ENCODE peak calls at places on chromosome 3, in four cellular contexts. One of them, this sample, is unnamed.

GRCh38 chr3:71316378-71316777 is 267.1 kb downstream of the FOXP1 start:
- DNase-seq in breast epithelium: no peak
- DNase-seq in H1: no peak
- DNase-seq in Panc1: no peak
- DNase-seq in this sample: no peak

GRCh38 chr3:96294143-96294542 is 520.3 kb upstream of the EPHA6 start:
- DNase-seq in breast epithelium: no peak
- DNase-seq in H1: no peak
- DNase-seq in Panc1: no peak
- DNase-seq in this sample: no peak

GRCh38 chr3:190012314-190012782 is 108.3 kb downstream of the P3H2 start:
- DNase-seq in breast epithelium: no peak
- DNase-seq in H1: no peak
- DNase-seq in Panc1: peak; percentile 83
- DNase-seq in this sample: peak; percentile 49

GRCh38 chr3:195059006-195059350 is 212.0 kb downstream of the XXYLT1 start:
- DNase-seq in breast epithelium: no peak
- DNase-seq in H1: no peak
- DNase-seq in Panc1: no peak
- DNase-seq in this sample: no peak

GRCh38 chr3:12193485-12194165 is 34.9 kb upstream of the TIMP4 start:
- DNase-seq in breast epithelium: no peak
- DNase-seq in H1: no peak
- DNase-seq in Panc1: peak; percentile 86
- DNase-seq in this sample: peak; percentile 90

GRCh38 chr3:158679547-158680000 is 7.1 kb upstream of the LXN start:
- DNase-seq in breast epithelium: no peak
- DNase-seq in H1: no peak
- DNase-seq in Panc1: no peak
- DNase-seq in this sample: no peak

GRCh38 chr3:146035366-146035765 is 125.6 kb downstream of the PLOD2 start:
- DNase-seq in breast epithelium: no peak
- DNase-seq in H1: no peak
- DNase-seq in Panc1: no peak
- DNase-seq in this sample: no peak

GRCh38 chr3:129555616-129556357 is 12.8 kb downstream of the H1-8 start:
- DNase-seq in breast epithelium: no peak
- DNase-seq in H1: no peak
- DNase-seq in Panc1: no peak
- DNase-seq in this sample: no peak

GRCh38 chr3:139281512-139282196 is 62.2 kb upstream of the MRPS22 start:
- DNase-seq in breast epithelium: no peak
- DNase-seq in H1: no peak
- DNase-seq in Panc1: no peak
- DNase-seq in this sample: no peak

GRCh38 chr3:88528494-88528893 is 378.7 kb downstream of the C3orf38 start:
- DNase-seq in breast epithelium: no peak
- DNase-seq in H1: no peak
- DNase-seq in Panc1: no peak
- DNase-seq in this sample: no peak

GRCh38 chr3:14439501-14440167 is 37.2 kb downstream of the SLC6A6 start:
- DNase-seq in breast epithelium: no peak
- DNase-seq in H1: no peak
- DNase-seq in Panc1: no peak
- DNase-seq in this sample: no peak

GRCh38 chr3:134201201-134202130 is 49.2 kb downstream of the RYK start:
- DNase-seq in breast epithelium: no peak
- DNase-seq in H1: no peak
- DNase-seq in Panc1: no peak
- DNase-seq in this sample: peak; percentile 85

GRCh38 chr3:53071882-53072431 is 26.1 kb upstream of the SFMBT1 start:
- DNase-seq in breast epithelium: peak; percentile 10
- DNase-seq in H1: no peak
- DNase-seq in Panc1: no peak
- DNase-seq in this sample: no peak

GRCh38 chr3:17500618-17501017 is 241.8 kb downstream of the TBC1D5 start:
- DNase-seq in breast epithelium: no peak
- DNase-seq in H1: no peak
- DNase-seq in Panc1: no peak
- DNase-seq in this sample: peak; percentile 23

GRCh38 chr3:168040624-168041208 is 55.0 kb downstream of the GOLIM4 start:
- DNase-seq in breast epithelium: no peak
- DNase-seq in H1: no peak
- DNase-seq in Panc1: peak; percentile 13
- DNase-seq in this sample: peak; percentile 32

GRCh38 chr3:124599147-124599765 is 131.0 kb upstream of the UMPS start:
- DNase-seq in breast epithelium: no peak
- DNase-seq in H1: no peak
- DNase-seq in Panc1: no peak
- DNase-seq in this sample: no peak

GRCh38 chr3:10933958-10934481 is 58.5 kb upstream of the SLC6A1 start:
- DNase-seq in breast epithelium: no peak
- DNase-seq in H1: no peak
- DNase-seq in Panc1: no peak
- DNase-seq in this sample: no peak

GRCh38 chr3:150747909-150748568 is 14.9 kb downstream of the SIAH2 start:
- DNase-seq in breast epithelium: no peak
- DNase-seq in H1: no peak
- DNase-seq in Panc1: no peak
- DNase-seq in this sample: no peak

DNA sequence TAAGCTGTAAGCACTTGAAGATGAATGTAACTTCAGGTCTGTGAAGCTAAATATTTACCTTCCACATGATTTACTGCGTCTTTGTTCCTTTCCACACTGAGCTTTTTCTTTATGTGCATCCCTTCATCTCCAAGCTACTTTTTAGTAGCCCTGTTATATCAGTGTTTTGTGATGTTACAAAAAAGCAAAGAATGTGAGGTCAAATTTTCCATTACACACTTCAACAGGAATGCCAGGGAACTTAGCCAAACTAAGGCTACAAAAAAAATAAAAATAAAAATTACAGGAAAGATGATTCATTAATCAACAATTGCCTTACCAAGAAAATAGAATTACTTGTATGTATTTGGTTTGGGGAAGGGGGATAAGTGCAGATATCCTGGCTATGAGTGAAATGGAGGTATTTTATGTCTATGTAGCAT is 73.0 kb downstream of the FILIP1L start:
- DNase-seq in breast epithelium: no peak
- DNase-seq in H1: no peak
- DNase-seq in Panc1: peak; percentile 95
- DNase-seq in this sample: peak; percentile 8
- TF ChIP-seq POLR2AphosphoS5 in breast epithelium: peak; percentile 50
- TF ChIP-seq POLR2AphosphoS5 in H1: no peak
- TF ChIP-seq POLR2AphosphoS5 in Panc1: no peak
- TF ChIP-seq POLR2AphosphoS5 in this sample: no peak

DNA sequence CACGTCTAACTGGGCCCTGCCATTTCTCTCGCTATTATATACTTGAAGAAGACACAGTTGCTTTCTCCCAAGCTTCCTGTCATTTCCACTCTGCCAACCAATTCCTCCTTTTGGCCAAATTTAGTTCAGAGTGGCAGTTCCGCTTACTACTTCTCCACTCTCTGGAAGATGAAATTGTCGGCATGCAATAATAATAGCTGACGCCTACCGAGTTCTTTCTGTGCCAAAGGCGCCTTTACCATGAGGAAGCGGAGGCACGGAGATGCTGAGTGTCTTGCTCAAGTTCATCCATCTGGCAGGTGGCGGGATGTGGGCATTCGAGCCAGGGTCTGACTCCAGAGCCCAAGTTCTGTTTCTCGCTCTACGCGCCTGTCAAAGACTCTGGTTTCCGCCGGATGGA is 14.6 kb upstream of the NRROS start:
- DNase-seq in breast epithelium: no peak
- DNase-seq in H1: no peak
- DNase-seq in Panc1: no peak
- DNase-seq in this sample: no peak
- TF ChIP-seq POLR2AphosphoS5 in breast epithelium: no peak
- TF ChIP-seq POLR2AphosphoS5 in H1: no peak
- TF ChIP-seq POLR2AphosphoS5 in Panc1: no peak
- TF ChIP-seq POLR2AphosphoS5 in this sample: no peak

DNA sequence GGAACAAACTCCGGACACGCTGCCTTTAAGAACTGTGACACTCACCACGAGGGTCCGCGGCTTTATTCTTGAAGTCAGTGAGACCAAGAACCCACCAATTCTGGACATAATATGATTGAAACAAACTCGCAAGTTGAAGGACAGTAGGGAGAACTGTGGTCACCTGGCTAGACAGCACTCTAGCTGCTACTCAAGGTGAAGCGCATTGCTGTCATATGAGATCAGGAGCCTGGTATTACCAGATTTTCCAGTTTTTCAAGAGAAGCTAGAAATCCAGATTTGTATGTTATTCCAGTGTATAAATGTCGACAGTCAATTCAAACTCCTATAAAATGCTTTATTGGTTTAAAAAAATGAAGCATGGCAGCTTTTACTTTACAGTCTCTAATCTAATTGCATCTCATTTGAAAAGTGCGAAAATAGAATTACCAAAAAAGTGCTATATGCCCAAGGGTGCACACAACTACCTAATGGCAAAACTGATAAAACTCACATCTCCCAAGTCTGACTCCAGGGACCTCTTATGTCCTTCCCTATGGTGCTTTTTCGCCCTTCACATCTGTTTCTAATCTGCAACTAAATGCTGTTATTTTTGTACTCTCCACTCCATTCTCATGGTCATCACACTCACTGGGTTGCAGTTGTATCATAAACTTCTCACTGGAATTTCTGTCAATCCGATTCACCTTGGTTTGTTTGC is 31.6 kb upstream of the ARHGEF26 start:
- DNase-seq in breast epithelium: no peak
- DNase-seq in H1: no peak
- DNase-seq in Panc1: no peak
- DNase-seq in this sample: no peak
- TF ChIP-seq POLR2AphosphoS5 in breast epithelium: no peak
- TF ChIP-seq POLR2AphosphoS5 in H1: no peak
- TF ChIP-seq POLR2AphosphoS5 in Panc1: no peak
- TF ChIP-seq POLR2AphosphoS5 in this sample: no peak

GRCh38 chr3:55647675-55648074 is 160.6 kb upstream of the WNT5A start:
- DNase-seq in breast epithelium: no peak
- DNase-seq in H1: no peak
- DNase-seq in Panc1: no peak
- DNase-seq in this sample: no peak
- TF ChIP-seq POLR2AphosphoS5 in breast epithelium: no peak
- TF ChIP-seq POLR2AphosphoS5 in H1: no peak
- TF ChIP-seq POLR2AphosphoS5 in Panc1: no peak
- TF ChIP-seq POLR2AphosphoS5 in this sample: no peak

DNA sequence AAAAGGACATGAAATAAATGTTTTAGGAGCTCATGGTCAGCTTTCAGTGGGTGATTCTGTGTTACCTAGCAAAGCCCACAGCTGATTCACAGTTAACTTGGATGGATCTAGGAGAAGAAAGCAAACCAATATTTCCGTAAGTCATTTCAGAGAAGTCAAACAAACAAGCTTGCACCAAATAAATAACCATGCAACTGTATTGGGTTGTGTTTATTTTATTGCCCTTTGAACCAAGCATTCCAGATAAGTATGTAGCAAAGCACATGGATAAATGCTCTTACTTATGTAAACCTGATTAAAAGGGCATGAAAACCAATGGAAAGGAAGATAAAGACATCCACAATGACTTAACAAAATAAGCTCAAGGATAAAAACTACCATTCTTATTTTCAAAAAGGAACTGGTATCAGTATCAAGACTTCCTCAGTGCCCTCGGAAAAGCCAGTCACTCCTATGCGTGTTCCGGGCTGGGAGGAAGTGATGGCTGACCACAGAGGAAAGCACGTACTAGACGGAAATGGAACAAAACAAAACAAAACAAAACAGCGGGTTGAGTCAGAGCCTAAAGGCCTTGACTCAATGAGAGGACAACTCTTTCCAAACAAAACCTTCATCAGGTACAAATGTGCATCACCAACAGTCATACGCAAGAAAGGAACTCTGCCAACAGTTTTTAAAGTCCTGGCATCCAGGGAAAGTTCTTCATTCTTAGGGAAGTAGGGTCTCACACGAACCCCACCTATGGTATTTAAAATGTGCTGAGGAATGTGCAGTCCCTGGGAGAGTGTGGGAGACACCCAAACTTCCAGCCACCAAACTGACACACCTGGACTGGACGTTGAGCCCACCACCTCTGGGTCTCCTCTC is 103.3 kb downstream of the SNRK start:
- DNase-seq in breast epithelium: no peak
- DNase-seq in H1: no peak
- DNase-seq in Panc1: peak; percentile 54
- DNase-seq in this sample: no peak
- TF ChIP-seq POLR2AphosphoS5 in breast epithelium: peak; percentile 51
- TF ChIP-seq POLR2AphosphoS5 in H1: no peak
- TF ChIP-seq POLR2AphosphoS5 in Panc1: no peak
- TF ChIP-seq POLR2AphosphoS5 in this sample: no peak

GRCh38 chr3:65888980-65889706 is 149.6 kb downstream of the MAGI1 start:
- DNase-seq in breast epithelium: no peak
- DNase-seq in H1: no peak
- DNase-seq in Panc1: peak; percentile 10
- DNase-seq in this sample: peak; percentile 13
- TF ChIP-seq POLR2AphosphoS5 in breast epithelium: no peak
- TF ChIP-seq POLR2AphosphoS5 in H1: no peak
- TF ChIP-seq POLR2AphosphoS5 in Panc1: no peak
- TF ChIP-seq POLR2AphosphoS5 in this sample: no peak

GRCh38 chr3:354433-354832 is 157.9 kb downstream of the CHL1 start:
- DNase-seq in breast epithelium: no peak
- DNase-seq in H1: peak; percentile 63
- DNase-seq in Panc1: peak; percentile 41
- DNase-seq in this sample: peak; percentile 19
- TF ChIP-seq POLR2AphosphoS5 in breast epithelium: no peak
- TF ChIP-seq POLR2AphosphoS5 in H1: no peak
- TF ChIP-seq POLR2AphosphoS5 in Panc1: no peak
- TF ChIP-seq POLR2AphosphoS5 in this sample: no peak

This sample was measured in HCT116.